ENCODE peak calls at places on chromosomes 3 and 15, in nine cellular contexts. Q is IMR-90; O is GM19239; Z is anterior cingulate cortex; F is CD8-positive, alpha-beta memory T cell; M is HT1080; N is WTC11; P is astrocyte of the spinal cord; A is AG04450. D is an unnamed sample.

GRCh38 chr15:56339594-56339993 is 25.6 kb upstream of the TEX9 start:
- DNase-seq in F (no peak), N (no peak), Q (no peak), P (no peak), M (peak), O (no peak), A (no peak), Z (no peak), D (no peak)

GRCh38 chr15:40953713-40954074 is 423 bp downstream of the CHAC1 start:
- DNase-seq in M (no peak), P (no peak), Z (no peak), F (no peak), Q (no peak), A (no peak), O (no peak), N (no peak), D (peak)

GRCh38 chr15:65632780-65633384 is 11.1 kb downstream of the SLC24A1 start:
- DNase-seq in A (peak), Z (no peak), M (no peak), P (no peak), N (no peak), O (no peak), Q (peak), F (no peak), D (no peak)

GRCh38 chr3:174355505-174355904 is 503.6 kb upstream of the NAALADL2 start:
- DNase-seq in A (no peak), M (peak), Z (no peak), Q (peak), F (no peak), O (no peak), P (no peak), N (no peak), D (no peak)

GRCh38 chr3:119408243-119408950 is 55.0 kb downstream of the TMEM39A start:
- DNase-seq in Z (no peak), P (no peak), F (no peak), M (no peak), O (no peak), N (no peak), Q (peak), A (no peak), D (no peak)

GRCh38 chr3:30401971-30402370 is 204.4 kb upstream of the TGFBR2 start:
- DNase-seq in A (no peak), P (peak), Z (no peak), F (no peak), O (no peak), Q (peak), M (peak), N (no peak), D (no peak)

GRCh38 chr3:52834871-52835501 is at the start of gene MUSTN1:
- DNase-seq in F (no peak), A (no peak), P (peak), M (no peak), Z (no peak), O (no peak), Q (peak), N (no peak), D (no peak)

GRCh38 chr15:51731549-51732267 is 5.7 kb downstream of the LYSMD2 start:
- DNase-seq in F (peak), M (peak), O (no peak), A (peak), Z (no peak), P (peak), N (no peak), Q (peak), D (peak)

GRCh38 chr3:113263020-113263419 is 51.7 kb downstream of the BOC start:
- DNase-seq in M (no peak), Q (no peak), F (no peak), A (no peak), Z (no peak), N (no peak), O (no peak), P (no peak), D (no peak)

GRCh38 chr3:47512416-47513124 is 942 bp downstream of the ELP6 start:
- DNase-seq in O (no peak), N (no peak), Z (peak), P (peak), F (peak), Q (no peak), M (peak), A (no peak), D (peak)

GRCh38 chr3:127652246-127652995 is 20.3 kb upstream of the ABTB1 start:
- DNase-seq in M (peak), A (no peak), P (peak), Z (peak), N (peak), Q (peak), O (peak), F (no peak), D (peak)

GRCh38 chr3:52070724-52071621 is 14.6 kb upstream of the DUSP7 start:
- DNase-seq in N (no peak), Q (no peak), M (no peak), Z (no peak), O (no peak), A (no peak), F (no peak), P (no peak), D (no peak)

GRCh38 chr3:128322030-128323022 is 144.4 kb downstream of the DNAJB8 start:
- DNase-seq in Z (no peak), A (peak), O (no peak), N (peak), P (peak), F (peak), M (peak), Q (peak), D (peak)

D was measured in mucosa of descending colon.